ENCODE peak calls at places on chromosomes 5 and 9, in four cellular contexts. R is BJ, K is esophagus squamous epithelium, X is ovary. U is an unnamed sample.
A peak's percentile ranks its signal among the peaks of the same experiment; 100 is the strongest.

GRCh38 chr9:129224618-129225017 is 46.6 kb upstream of the IER5L start:
- DNase-seq in R (no peak), K (no peak), X (no peak), U (no peak)

GRCh38 chr9:129343697-129344375 is 165.8 kb upstream of the IER5L start:
- DNase-seq in K (peak; percentile 32), R (no peak), X (no peak), U (no peak)

GRCh38 chr5:89457411-89458329 is 574.7 kb upstream of the MEF2C start:
- DNase-seq in R (peak; percentile 16), K (no peak), X (no peak), U (no peak)

GRCh38 chr5:56489272-56489671 is 256.1 kb upstream of the ANKRD55 start:
- DNase-seq in K (no peak), R (no peak), X (no peak), U (no peak)

GRCh38 chr9:100474082-100474949 is 1.4 kb downstream of the TMEFF1 start:
- DNase-seq in K (no peak), X (peak; percentile 32), R (no peak), U (no peak)

GRCh38 chr5:104951829-104952228 is 1389.2 kb upstream of the NUDT12 start:
- DNase-seq in X (no peak), R (no peak), K (no peak), U (no peak)

GRCh38 chr9:8821910-8822666 is 1022.5 kb upstream of the DMAC1 start:
- DNase-seq in K (no peak), X (no peak), R (no peak), U (peak; percentile 90)

GRCh38 chr5:3590253-3590966 is 5.2 kb upstream of the IRX1 start:
- DNase-seq in R (no peak), X (no peak), K (no peak), U (no peak)

GRCh38 chr5:164597293-164597900 is 1092.0 kb downstream of the MAT2B start:
- DNase-seq in K (no peak), R (no peak), X (no peak), U (peak; percentile 52)

GRCh38 chr5:107425541-107426031 is 245.2 kb downstream of the EFNA5 start:
- DNase-seq in R (peak; percentile 73), K (no peak), X (no peak), U (no peak)

GRCh38 chr9:15882328-15882727 is 329.5 kb downstream of the CCDC171 start:
- DNase-seq in R (no peak), K (no peak), X (no peak), U (no peak)

GRCh38 chr9:97534185-97534584 is 32.7 kb downstream of the TMOD1 start:
- DNase-seq in X (no peak), R (no peak), K (no peak), U (no peak)

GRCh38 chr9:88532320-88532719 is 2.7 kb upstream of the NXNL2 start:
- DNase-seq in R (no peak), K (no peak), X (peak; percentile 45), U (no peak)

GRCh38 chr5:142106061-142106460 is 2.5 kb upstream of the NDFIP1 start:
- DNase-seq in X (no peak), R (no peak), K (no peak), U (no peak)

GRCh38 chr9:98793031-98793430 is 3.3 kb downstream of the ANKS6 start:
- DNase-seq in R (no peak), K (no peak), X (no peak), U (no peak)

GRCh38 chr5:28748446-28748845 is 1710.1 kb upstream of the CDH9 start:
- DNase-seq in X (no peak), R (no peak), K (no peak), U (no peak)

GRCh38 chr5:152529456-152529855 is 124.4 kb upstream of the NMUR2 start:
- DNase-seq in R (no peak), X (no peak), K (no peak), U (no peak)

GRCh38 chr9:135030711-135031245 is 56.7 kb upstream of the OLFM1 start:
- DNase-seq in K (no peak), R (no peak), X (no peak), U (no peak)

GRCh38 chr5:149731617-149732400 is 1.7 kb downstream of the PPARGC1B start:
- DNase-seq in X (peak; percentile 42), R (peak; percentile 9), K (peak; percentile 62), U (peak; percentile 89)

GRCh38 chr9:6877671-6878161 is 119.9 kb downstream of the KDM4C start:
- DNase-seq in R (peak; percentile 9), X (no peak), K (no peak), U (no peak)

GRCh38 chr9:101437806-101438232 is 2.2 kb upstream of the ALDOB start:
- DNase-seq in X (no peak), K (no peak), R (no peak), U (peak; percentile 60)

DNA sequence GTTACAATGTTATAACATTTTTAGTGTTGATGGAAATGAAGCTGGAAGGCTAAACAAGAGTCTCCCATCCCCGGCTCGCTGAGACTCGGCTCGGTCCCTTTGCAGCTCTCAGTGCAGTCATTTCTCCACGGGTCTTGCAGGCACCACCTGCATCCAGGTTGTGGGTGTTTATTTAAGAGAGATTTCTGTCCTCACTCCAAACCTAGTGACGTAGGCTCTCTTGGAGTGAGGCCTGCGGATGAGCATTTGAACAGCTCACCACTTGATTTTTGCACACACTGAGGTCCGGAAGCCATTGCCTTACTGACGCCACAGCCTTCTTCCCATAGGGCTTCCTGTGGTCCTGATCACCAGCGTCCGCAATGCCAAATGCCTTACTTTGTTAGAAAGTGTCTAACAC is 197.7 kb upstream of the OTULINL start:
- DNase-seq in X (no peak), R (no peak), K (no peak), U (no peak)
- H3K36me3 ChIP-seq in X (no peaks in the 10 kb centered on the region), R (peaks cover 43% of the 10 kb centered on the region), K (peaks cover 8% of the 10 kb centered on the region), U (peaks cover 5% of the 10 kb centered on the region)

GRCh38 chr5:36200513-36200912 is 41.2 kb downstream of the NADK2 start:
- DNase-seq in X (no peak), R (no peak), K (no peak), U (no peak)

GRCh38 chr5:36193746-36194145 is 41.8 kb downstream of the SKP2 start:
- DNase-seq in K (no peak), X (no peak), R (no peak), U (no peak)

GRCh38 chr5:36202521-36202961 is 39.2 kb downstream of the NADK2 start:
- DNase-seq in R (peak; percentile 15), K (no peak), X (no peak), U (no peak)

GRCh38 chr5:36199620-36200019 is 42.1 kb downstream of the NADK2 start:
- DNase-seq in R (no peak), K (no peak), X (no peak), U (no peak)

DNA sequence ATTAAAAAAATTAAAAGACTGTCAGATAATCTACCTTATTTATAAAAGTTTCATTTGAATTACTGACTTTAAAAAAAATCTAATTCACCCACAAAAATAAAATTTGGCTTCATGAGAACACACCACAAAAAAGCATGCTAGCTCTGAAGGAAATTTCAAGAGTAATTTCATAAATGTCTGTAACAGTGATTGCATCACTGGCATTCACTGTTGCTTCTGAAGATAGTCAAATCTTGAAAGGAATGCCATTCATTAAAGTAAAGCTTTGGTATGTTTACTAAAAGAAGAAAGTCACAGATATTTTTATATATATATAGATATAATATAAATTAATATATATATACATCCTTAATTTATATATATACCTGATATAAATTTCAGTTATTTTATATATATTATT is 43.4 kb downstream of the NADK2 start:
- DNase-seq in X (no peak), K (no peak), R (no peak), U (no peak)
- H3K36me3 ChIP-seq in X (no peaks in the 10 kb centered on the region), K (no peaks in the 10 kb centered on the region), R (no peaks in the 10 kb centered on the region), U (no peaks in the 10 kb centered on the region)

GRCh38 chr5:134611515-134611914 is 21.1 kb downstream of the SAR1B start:
- DNase-seq in X (no peak), K (no peak), R (no peak), U (no peak)
- H3K36me3 ChIP-seq in X (no peaks in the 10 kb centered on the region), K (peaks cover 8% of the 10 kb centered on the region), R (peaks cover 5% of the 10 kb centered on the region), U (peaks cover 3% of the 10 kb centered on the region)

GRCh38 chr9:82010711-82011110 is 22.1 kb downstream of the SPATA31D1 start:
- DNase-seq in X (no peak), R (no peak), K (no peak), U (no peak)

GRCh38 chr9:82011133-82011532 is 22.6 kb downstream of the SPATA31D1 start:
- DNase-seq in X (no peak), K (no peak), R (no peak), U (no peak)

DNA sequence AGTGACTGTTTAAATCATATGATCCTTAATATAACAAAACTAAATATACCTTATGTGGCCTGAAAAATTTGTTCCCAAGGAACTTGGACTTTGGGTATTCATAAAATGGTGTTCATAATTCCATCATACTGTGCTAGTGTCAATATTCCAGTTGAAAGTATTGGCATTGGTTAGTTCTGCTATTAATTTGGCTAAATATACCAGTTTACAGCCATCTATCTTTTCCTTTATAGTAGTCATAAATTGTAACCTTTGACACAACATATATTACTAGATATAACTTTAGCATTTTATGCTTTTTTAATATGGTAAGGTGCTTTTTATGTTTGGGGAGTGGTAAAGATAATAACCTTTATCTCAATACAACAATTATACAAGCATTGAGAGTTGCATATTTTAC is 23.7 kb downstream of the SPATA31D1 start:
- DNase-seq in X (no peak), K (no peak), R (no peak), U (no peak)
- H3K36me3 ChIP-seq in X (no peaks in the 10 kb centered on the region), K (no peaks in the 10 kb centered on the region), R (no peaks in the 10 kb centered on the region), U (no peaks in the 10 kb centered on the region)

GRCh38 chr5:16428359-16428758 is 37.2 kb downstream of the ZNF622 start:
- DNase-seq in X (no peak), R (no peak), K (no peak), U (no peak)
- H3K36me3 ChIP-seq in X (no peaks in the 10 kb centered on the region), R (no peaks in the 10 kb centered on the region), K (no peaks in the 10 kb centered on the region), U (no peaks in the 10 kb centered on the region)

DNA sequence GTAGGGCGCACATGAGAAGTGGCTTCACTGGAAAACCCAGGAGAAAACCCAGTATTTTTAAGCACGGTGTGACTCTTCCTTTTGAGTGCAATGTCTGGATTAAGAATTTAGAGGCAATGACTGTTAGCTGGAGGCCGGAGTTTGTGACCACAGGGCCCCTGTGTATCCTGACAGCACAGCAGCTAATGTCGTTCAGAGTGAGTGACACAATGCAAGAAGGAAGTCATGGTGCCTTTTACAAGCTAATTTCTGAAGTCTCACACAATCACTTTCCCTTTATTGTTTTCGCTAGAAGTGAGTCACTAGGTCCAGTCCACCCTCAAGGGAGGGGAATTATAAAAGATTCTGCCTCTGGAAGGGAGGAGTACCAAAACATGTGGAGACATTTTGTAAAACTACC is 185.4 kb upstream of the FGF10 start:
- DNase-seq in K (no peak), R (no peak), X (no peak), U (no peak)
- H3K36me3 ChIP-seq in K (no peaks in the 10 kb centered on the region), R (no peaks in the 10 kb centered on the region), X (no peaks in the 10 kb centered on the region), U (no peaks in the 10 kb centered on the region)

DNA sequence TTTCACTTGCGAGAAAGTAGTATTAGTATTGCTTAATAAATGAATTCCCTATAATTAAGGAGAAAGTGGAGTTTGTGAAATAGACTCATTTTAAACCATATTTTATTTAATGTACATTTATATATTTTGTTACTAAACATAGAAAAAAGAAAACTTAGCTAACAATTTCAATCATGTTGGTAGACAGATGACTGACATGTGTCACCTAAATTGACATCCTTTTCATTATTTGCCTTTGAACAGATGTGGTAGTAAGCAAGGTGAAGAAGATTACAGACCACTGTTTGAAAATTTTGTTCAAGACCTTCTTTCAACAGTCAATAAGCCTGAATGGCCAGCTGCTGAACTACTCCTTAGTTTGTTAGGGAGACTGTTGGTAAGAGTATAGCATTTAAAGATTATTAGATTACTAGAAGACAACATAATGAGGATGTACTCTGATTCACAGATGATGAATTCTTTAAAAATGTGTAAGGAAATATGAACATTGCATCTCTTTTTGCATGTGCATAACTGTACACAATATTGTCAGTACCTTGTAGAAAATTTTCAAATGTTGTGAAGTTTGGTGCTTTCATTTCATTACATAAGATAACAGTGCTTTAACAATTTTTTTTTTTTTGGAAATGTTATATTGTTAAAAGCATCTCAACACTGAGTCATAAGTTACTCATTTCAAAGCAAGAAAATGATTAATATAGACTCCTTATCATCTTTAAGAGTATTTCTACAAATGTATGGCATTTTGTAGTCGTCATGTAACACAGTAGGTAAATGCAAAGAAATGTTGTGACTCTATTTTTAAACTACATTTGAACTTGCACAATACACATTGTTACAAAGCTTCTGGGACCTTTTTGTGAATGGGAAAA is 139.5 kb downstream of the NIPBL start:
- DNase-seq in K (no peak), R (no peak), X (no peak), U (no peak)
- H3K36me3 ChIP-seq in K (no peaks in the 10 kb centered on the region), R (no peaks in the 10 kb centered on the region), X (no peaks in the 10 kb centered on the region), U (peaks cover 16% of the 10 kb centered on the region)